ENCODE peak calls at places on chromosome 20, in seven cellular contexts. One of them, this sample, is unnamed.

GRCh38 chr20:7924692-7925091 is 15.6 kb downstream of the HAO1 start:
- DNase-seq in NCI-H1092: no peak
- DNase-seq in left cardiac atrium: no peak
- DNase-seq in stimulated activated CD8-positive, alpha-beta memory T cell treated with anti-CD3 and anti-CD28 coated beads, Interleukin-15, amount 100 ng/mL, for 24 hours: no peak
- DNase-seq in psoas muscle: no peak
- DNase-seq in non-pigmented ciliary epithelial cell: peak
- DNase-seq in fibroblast of pulmonary artery: peak
- DNase-seq in this sample: peak

GRCh38 chr20:9375221-9375681 is 139.1 kb upstream of the LAMP5 start:
- DNase-seq in stimulated activated CD8-positive, alpha-beta memory T cell treated with anti-CD3 and anti-CD28 coated beads, Interleukin-15, amount 100 ng/mL, for 24 hours: no peak
- DNase-seq in left cardiac atrium: no peak
- DNase-seq in NCI-H1092: no peak
- DNase-seq in fibroblast of pulmonary artery: no peak
- DNase-seq in psoas muscle: no peak
- DNase-seq in non-pigmented ciliary epithelial cell: no peak
- DNase-seq in this sample: peak

GRCh38 chr20:58482416-58482815 is 32.8 kb downstream of the APCDD1L start:
- DNase-seq in stimulated activated CD8-positive, alpha-beta memory T cell treated with anti-CD3 and anti-CD28 coated beads, Interleukin-15, amount 100 ng/mL, for 24 hours: no peak
- DNase-seq in psoas muscle: no peak
- DNase-seq in non-pigmented ciliary epithelial cell: no peak
- DNase-seq in left cardiac atrium: no peak
- DNase-seq in NCI-H1092: no peak
- DNase-seq in fibroblast of pulmonary artery: no peak
- DNase-seq in this sample: peak

GRCh38 chr20:32580970-32581838 is 3.9 kb downstream of the NOL4L start:
- DNase-seq in NCI-H1092: no peak
- DNase-seq in stimulated activated CD8-positive, alpha-beta memory T cell treated with anti-CD3 and anti-CD28 coated beads, Interleukin-15, amount 100 ng/mL, for 24 hours: no peak
- DNase-seq in left cardiac atrium: no peak
- DNase-seq in non-pigmented ciliary epithelial cell: no peak
- DNase-seq in psoas muscle: no peak
- DNase-seq in fibroblast of pulmonary artery: no peak
- DNase-seq in this sample: peak

GRCh38 chr20:258269-258858 is 840 bp downstream of the DEFB132 start:
- DNase-seq in stimulated activated CD8-positive, alpha-beta memory T cell treated with anti-CD3 and anti-CD28 coated beads, Interleukin-15, amount 100 ng/mL, for 24 hours: no peak
- DNase-seq in NCI-H1092: no peak
- DNase-seq in left cardiac atrium: no peak
- DNase-seq in non-pigmented ciliary epithelial cell: no peak
- DNase-seq in psoas muscle: no peak
- DNase-seq in fibroblast of pulmonary artery: no peak
- DNase-seq in this sample: no peak

GRCh38 chr20:25082498-25082873 is 545 bp upstream of the VSX1 start:
- DNase-seq in NCI-H1092: no peak
- DNase-seq in left cardiac atrium: no peak
- DNase-seq in stimulated activated CD8-positive, alpha-beta memory T cell treated with anti-CD3 and anti-CD28 coated beads, Interleukin-15, amount 100 ng/mL, for 24 hours: no peak
- DNase-seq in psoas muscle: no peak
- DNase-seq in non-pigmented ciliary epithelial cell: no peak
- DNase-seq in fibroblast of pulmonary artery: no peak
- DNase-seq in this sample: no peak

GRCh38 chr20:40630723-40631631 is 58.1 kb downstream of the MAFB start:
- DNase-seq in NCI-H1092: no peak
- DNase-seq in left cardiac atrium: no peak
- DNase-seq in stimulated activated CD8-positive, alpha-beta memory T cell treated with anti-CD3 and anti-CD28 coated beads, Interleukin-15, amount 100 ng/mL, for 24 hours: no peak
- DNase-seq in psoas muscle: no peak
- DNase-seq in fibroblast of pulmonary artery: no peak
- DNase-seq in non-pigmented ciliary epithelial cell: no peak
- DNase-seq in this sample: no peak

GRCh38 chr20:11553603-11554002 is 364.1 kb upstream of the BTBD3 start:
- DNase-seq in psoas muscle: no peak
- DNase-seq in stimulated activated CD8-positive, alpha-beta memory T cell treated with anti-CD3 and anti-CD28 coated beads, Interleukin-15, amount 100 ng/mL, for 24 hours: no peak
- DNase-seq in NCI-H1092: no peak
- DNase-seq in non-pigmented ciliary epithelial cell: no peak
- DNase-seq in fibroblast of pulmonary artery: peak
- DNase-seq in left cardiac atrium: no peak
- DNase-seq in this sample: peak

GRCh38 chr20:53345536-53346070 is 248.0 kb downstream of the ZNF217 start:
- DNase-seq in non-pigmented ciliary epithelial cell: no peak
- DNase-seq in NCI-H1092: no peak
- DNase-seq in fibroblast of pulmonary artery: no peak
- DNase-seq in psoas muscle: no peak
- DNase-seq in left cardiac atrium: no peak
- DNase-seq in stimulated activated CD8-positive, alpha-beta memory T cell treated with anti-CD3 and anti-CD28 coated beads, Interleukin-15, amount 100 ng/mL, for 24 hours: no peak
- DNase-seq in this sample: no peak

GRCh38 chr20:38241201-38241600 is 19.3 kb downstream of the KIAA1755 start:
- DNase-seq in stimulated activated CD8-positive, alpha-beta memory T cell treated with anti-CD3 and anti-CD28 coated beads, Interleukin-15, amount 100 ng/mL, for 24 hours: no peak
- DNase-seq in non-pigmented ciliary epithelial cell: no peak
- DNase-seq in psoas muscle: no peak
- DNase-seq in left cardiac atrium: no peak
- DNase-seq in NCI-H1092: no peak
- DNase-seq in fibroblast of pulmonary artery: no peak
- DNase-seq in this sample: no peak

GRCh38 chr20:62884556-62884955 is 22.9 kb upstream of the TCFL5 start:
- DNase-seq in fibroblast of pulmonary artery: no peak
- DNase-seq in non-pigmented ciliary epithelial cell: no peak
- DNase-seq in psoas muscle: no peak
- DNase-seq in NCI-H1092: no peak
- DNase-seq in stimulated activated CD8-positive, alpha-beta memory T cell treated with anti-CD3 and anti-CD28 coated beads, Interleukin-15, amount 100 ng/mL, for 24 hours: no peak
- DNase-seq in left cardiac atrium: no peak
- DNase-seq in this sample: no peak

GRCh38 chr20:33686008-33686983 is at the start of gene E2F1:
- DNase-seq in left cardiac atrium: peak
- DNase-seq in fibroblast of pulmonary artery: peak
- DNase-seq in psoas muscle: peak
- DNase-seq in non-pigmented ciliary epithelial cell: no peak
- DNase-seq in NCI-H1092: peak
- DNase-seq in stimulated activated CD8-positive, alpha-beta memory T cell treated with anti-CD3 and anti-CD28 coated beads, Interleukin-15, amount 100 ng/mL, for 24 hours: peak
- DNase-seq in this sample: peak

GRCh38 chr20:25274891-25275812 is 27.3 kb downstream of the PYGB start:
- DNase-seq in left cardiac atrium: peak
- DNase-seq in NCI-H1092: no peak
- DNase-seq in non-pigmented ciliary epithelial cell: no peak
- DNase-seq in psoas muscle: peak
- DNase-seq in stimulated activated CD8-positive, alpha-beta memory T cell treated with anti-CD3 and anti-CD28 coated beads, Interleukin-15, amount 100 ng/mL, for 24 hours: no peak
- DNase-seq in fibroblast of pulmonary artery: no peak
- DNase-seq in this sample: no peak

GRCh38 chr20:219290-220115 is 7.6 kb upstream of the DEFB129 start:
- DNase-seq in non-pigmented ciliary epithelial cell: no peak
- DNase-seq in psoas muscle: no peak
- DNase-seq in fibroblast of pulmonary artery: peak
- DNase-seq in left cardiac atrium: no peak
- DNase-seq in NCI-H1092: no peak
- DNase-seq in stimulated activated CD8-positive, alpha-beta memory T cell treated with anti-CD3 and anti-CD28 coated beads, Interleukin-15, amount 100 ng/mL, for 24 hours: no peak
- DNase-seq in this sample: peak

GRCh38 chr20:15834857-15835256 is 738.4 kb downstream of the KIF16B start:
- DNase-seq in left cardiac atrium: no peak
- DNase-seq in NCI-H1092: peak
- DNase-seq in stimulated activated CD8-positive, alpha-beta memory T cell treated with anti-CD3 and anti-CD28 coated beads, Interleukin-15, amount 100 ng/mL, for 24 hours: no peak
- DNase-seq in psoas muscle: no peak
- DNase-seq in fibroblast of pulmonary artery: no peak
- DNase-seq in non-pigmented ciliary epithelial cell: no peak
- DNase-seq in this sample: no peak

GRCh38 chr20:18077157-18077556 is 19.4 kb upstream of the OVOL2 start:
- DNase-seq in left cardiac atrium: no peak
- DNase-seq in non-pigmented ciliary epithelial cell: no peak
- DNase-seq in fibroblast of pulmonary artery: no peak
- DNase-seq in NCI-H1092: no peak
- DNase-seq in psoas muscle: no peak
- DNase-seq in stimulated activated CD8-positive, alpha-beta memory T cell treated with anti-CD3 and anti-CD28 coated beads, Interleukin-15, amount 100 ng/mL, for 24 hours: no peak
- DNase-seq in this sample: no peak

GRCh38 chr20:44092551-44093248 is 94.3 kb downstream of the JPH2 start:
- DNase-seq in NCI-H1092: no peak
- DNase-seq in non-pigmented ciliary epithelial cell: no peak
- DNase-seq in fibroblast of pulmonary artery: peak
- DNase-seq in left cardiac atrium: no peak
- DNase-seq in psoas muscle: no peak
- DNase-seq in stimulated activated CD8-positive, alpha-beta memory T cell treated with anti-CD3 and anti-CD28 coated beads, Interleukin-15, amount 100 ng/mL, for 24 hours: no peak
- DNase-seq in this sample: peak

GRCh38 chr20:32203556-32204484 is 3.7 kb downstream of the PLAGL2 start:
- DNase-seq in left cardiac atrium: no peak
- DNase-seq in psoas muscle: no peak
- DNase-seq in stimulated activated CD8-positive, alpha-beta memory T cell treated with anti-CD3 and anti-CD28 coated beads, Interleukin-15, amount 100 ng/mL, for 24 hours: peak
- DNase-seq in NCI-H1092: no peak
- DNase-seq in non-pigmented ciliary epithelial cell: no peak
- DNase-seq in fibroblast of pulmonary artery: peak
- DNase-seq in this sample: no peak

GRCh38 chr20:4919047-4919704 is 82.1 kb downstream of the SLC23A2 start:
- DNase-seq in non-pigmented ciliary epithelial cell: no peak
- DNase-seq in psoas muscle: no peak
- DNase-seq in NCI-H1092: peak
- DNase-seq in fibroblast of pulmonary artery: no peak
- DNase-seq in left cardiac atrium: no peak
- DNase-seq in stimulated activated CD8-positive, alpha-beta memory T cell treated with anti-CD3 and anti-CD28 coated beads, Interleukin-15, amount 100 ng/mL, for 24 hours: no peak
- DNase-seq in this sample: no peak

GRCh38 chr20:11814276-11814675 is 103.4 kb upstream of the BTBD3 start:
- DNase-seq in stimulated activated CD8-positive, alpha-beta memory T cell treated with anti-CD3 and anti-CD28 coated beads, Interleukin-15, amount 100 ng/mL, for 24 hours: no peak
- DNase-seq in non-pigmented ciliary epithelial cell: peak
- DNase-seq in fibroblast of pulmonary artery: peak
- DNase-seq in psoas muscle: no peak
- DNase-seq in left cardiac atrium: no peak
- DNase-seq in NCI-H1092: no peak
- DNase-seq in this sample: peak

GRCh38 chr20:10590950-10591349 is 82.8 kb downstream of the JAG1 start:
- DNase-seq in left cardiac atrium: no peak
- DNase-seq in psoas muscle: no peak
- DNase-seq in fibroblast of pulmonary artery: no peak
- DNase-seq in non-pigmented ciliary epithelial cell: no peak
- DNase-seq in stimulated activated CD8-positive, alpha-beta memory T cell treated with anti-CD3 and anti-CD28 coated beads, Interleukin-15, amount 100 ng/mL, for 24 hours: no peak
- DNase-seq in NCI-H1092: no peak
- DNase-seq in this sample: no peak

GRCh38 chr20:12414446-12415274 is 497.0 kb downstream of the BTBD3 start:
- DNase-seq in psoas muscle: no peak
- DNase-seq in fibroblast of pulmonary artery: peak
- DNase-seq in left cardiac atrium: no peak
- DNase-seq in NCI-H1092: no peak
- DNase-seq in stimulated activated CD8-positive, alpha-beta memory T cell treated with anti-CD3 and anti-CD28 coated beads, Interleukin-15, amount 100 ng/mL, for 24 hours: no peak
- DNase-seq in non-pigmented ciliary epithelial cell: no peak
- DNase-seq in this sample: no peak

GRCh38 chr20:51034988-51035656 is 12.2 kb upstream of the KCNG1 start:
- DNase-seq in left cardiac atrium: no peak
- DNase-seq in stimulated activated CD8-positive, alpha-beta memory T cell treated with anti-CD3 and anti-CD28 coated beads, Interleukin-15, amount 100 ng/mL, for 24 hours: no peak
- DNase-seq in non-pigmented ciliary epithelial cell: no peak
- DNase-seq in psoas muscle: no peak
- DNase-seq in NCI-H1092: no peak
- DNase-seq in fibroblast of pulmonary artery: no peak
- DNase-seq in this sample: no peak

GRCh38 chr20:11686900-11687543 is 230.7 kb upstream of the BTBD3 start:
- DNase-seq in psoas muscle: peak
- DNase-seq in left cardiac atrium: peak
- DNase-seq in stimulated activated CD8-positive, alpha-beta memory T cell treated with anti-CD3 and anti-CD28 coated beads, Interleukin-15, amount 100 ng/mL, for 24 hours: no peak
- DNase-seq in fibroblast of pulmonary artery: peak
- DNase-seq in NCI-H1092: peak
- DNase-seq in non-pigmented ciliary epithelial cell: no peak
- DNase-seq in this sample: peak

GRCh38 chr20:46050885-46051284 is 21.9 kb downstream of the SLC12A5 start:
- DNase-seq in psoas muscle: no peak
- DNase-seq in non-pigmented ciliary epithelial cell: no peak
- DNase-seq in left cardiac atrium: no peak
- DNase-seq in fibroblast of pulmonary artery: no peak
- DNase-seq in NCI-H1092: no peak
- DNase-seq in stimulated activated CD8-positive, alpha-beta memory T cell treated with anti-CD3 and anti-CD28 coated beads, Interleukin-15, amount 100 ng/mL, for 24 hours: no peak
- DNase-seq in this sample: no peak

GRCh38 chr20:50593005-50593335 is 82.8 kb downstream of the PTPN1 start:
- DNase-seq in psoas muscle: no peak
- DNase-seq in NCI-H1092: no peak
- DNase-seq in non-pigmented ciliary epithelial cell: no peak
- DNase-seq in stimulated activated CD8-positive, alpha-beta memory T cell treated with anti-CD3 and anti-CD28 coated beads, Interleukin-15, amount 100 ng/mL, for 24 hours: no peak
- DNase-seq in left cardiac atrium: no peak
- DNase-seq in fibroblast of pulmonary artery: no peak
- DNase-seq in this sample: no peak

GRCh38 chr20:49273696-49274277 is 4.1 kb downstream of the ZNFX1 start:
- DNase-seq in fibroblast of pulmonary artery: no peak
- DNase-seq in non-pigmented ciliary epithelial cell: no peak
- DNase-seq in psoas muscle: no peak
- DNase-seq in left cardiac atrium: no peak
- DNase-seq in stimulated activated CD8-positive, alpha-beta memory T cell treated with anti-CD3 and anti-CD28 coated beads, Interleukin-15, amount 100 ng/mL, for 24 hours: no peak
- DNase-seq in NCI-H1092: no peak
- DNase-seq in this sample: no peak

GRCh38 chr20:49219924-49220831 is 962 bp downstream of the DDX27 start:
- DNase-seq in psoas muscle: no peak
- DNase-seq in non-pigmented ciliary epithelial cell: no peak
- DNase-seq in left cardiac atrium: no peak
- DNase-seq in stimulated activated CD8-positive, alpha-beta memory T cell treated with anti-CD3 and anti-CD28 coated beads, Interleukin-15, amount 100 ng/mL, for 24 hours: no peak
- DNase-seq in fibroblast of pulmonary artery: no peak
- DNase-seq in NCI-H1092: no peak
- DNase-seq in this sample: peak

GRCh38 chr20:44745122-44745521 is 543 bp upstream of the KCNK15 start:
- DNase-seq in non-pigmented ciliary epithelial cell: no peak
- DNase-seq in psoas muscle: no peak
- DNase-seq in left cardiac atrium: no peak
- DNase-seq in stimulated activated CD8-positive, alpha-beta memory T cell treated with anti-CD3 and anti-CD28 coated beads, Interleukin-15, amount 100 ng/mL, for 24 hours: no peak
- DNase-seq in fibroblast of pulmonary artery: no peak
- DNase-seq in NCI-H1092: no peak
- DNase-seq in this sample: no peak

GRCh38 chr20:52150440-52151258 is 40.9 kb downstream of the ZFP64 start:
- DNase-seq in fibroblast of pulmonary artery: peak
- DNase-seq in NCI-H1092: peak
- DNase-seq in psoas muscle: no peak
- DNase-seq in left cardiac atrium: no peak
- DNase-seq in non-pigmented ciliary epithelial cell: no peak
- DNase-seq in stimulated activated CD8-positive, alpha-beta memory T cell treated with anti-CD3 and anti-CD28 coated beads, Interleukin-15, amount 100 ng/mL, for 24 hours: no peak
- DNase-seq in this sample: peak

GRCh38 chr20:43765933-43766332 is 39.1 kb upstream of the GTSF1L start:
- DNase-seq in psoas muscle: no peak
- DNase-seq in fibroblast of pulmonary artery: no peak
- DNase-seq in non-pigmented ciliary epithelial cell: no peak
- DNase-seq in left cardiac atrium: no peak
- DNase-seq in NCI-H1092: no peak
- DNase-seq in stimulated activated CD8-positive, alpha-beta memory T cell treated with anti-CD3 and anti-CD28 coated beads, Interleukin-15, amount 100 ng/mL, for 24 hours: no peak
- DNase-seq in this sample: no peak

GRCh38 chr20:31605902-31606677 is 1.0 kb downstream of the ID1 start:
- DNase-seq in left cardiac atrium: peak
- DNase-seq in stimulated activated CD8-positive, alpha-beta memory T cell treated with anti-CD3 and anti-CD28 coated beads, Interleukin-15, amount 100 ng/mL, for 24 hours: no peak
- DNase-seq in non-pigmented ciliary epithelial cell: no peak
- DNase-seq in fibroblast of pulmonary artery: peak
- DNase-seq in NCI-H1092: no peak
- DNase-seq in psoas muscle: peak
- DNase-seq in this sample: peak